ENCODE peak calls at places on chromosome 13, in seven cellular contexts. I is H9, N is left lung, O is uterus, S is GM23248, P is gastrocnemius medialis, Z is left ventricle myocardium inferior. U is an unnamed sample.

GRCh38 chr13:49853535-49853934 is 61.1 kb upstream of the KPNA3 start:
- DNase-seq in I (no peak), N (no peak), O (no peak), S (no peak), P (no peak), Z (no peak), U (no peak)

GRCh38 chr13:114219406-114219805 is 15.3 kb upstream of the CDC16 start:
- DNase-seq in I (no peak), N (no peak), O (no peak), S (no peak), P (no peak), Z (no peak), U (no peak)

GRCh38 chr13:27371932-27372331 is 52.5 kb upstream of the GTF3A start:
- DNase-seq in I (no peak), N (no peak), O (no peak), S (no peak), P (no peak), Z (no peak), U (no peak)

GRCh38 chr13:99297330-99297729 is 9.9 kb downstream of the GPR183 start:
- DNase-seq in I (no peak), N (no peak), O (no peak), S (no peak), P (no peak), Z (no peak), U (no peak)

GRCh38 chr13:29800687-29801086 is 49.7 kb downstream of the UBL3 start:
- DNase-seq in I (peak; percentile 27), N (no peak), O (no peak), S (no peak), P (no peak), Z (no peak), U (no peak)

GRCh38 chr13:100130092-100130491 is 41.2 kb downstream of the PCCA start:
- DNase-seq in I (no peak), N (no peak), O (no peak), S (peak; percentile 60), P (no peak), Z (no peak), U (no peak)

GRCh38 chr13:97339019-97339988 is 94.7 kb upstream of the RAP2A start:
- DNase-seq in I (no peak), N (peak; percentile 54), O (peak; percentile 69), S (peak; percentile 98), P (peak; percentile 54), Z (peak; percentile 54), U (no peak)

GRCh38 chr13:19818223-19818842 is 35.6 kb upstream of the PSPC1 start:
- DNase-seq in I (peak; percentile 94), N (peak; percentile 63), O (peak; percentile 14), S (peak; percentile 13), P (no peak), Z (peak; percentile 32), U (peak; percentile 25)

GRCh38 chr13:34698953-34699352 is 243.1 kb upstream of the NBEA start:
- DNase-seq in I (no peak), N (no peak), O (no peak), S (peak; percentile 21), P (no peak), Z (no peak), U (no peak)

GRCh38 chr13:44715287-44716224 is 139.4 kb upstream of the TSC22D1 start:
- DNase-seq in I (no peak), N (no peak), O (no peak), S (peak; percentile 58), P (peak; percentile 49), Z (no peak), U (no peak)

GRCh38 chr13:75715598-75716523 is 79.7 kb downstream of the LMO7 start:
- DNase-seq in I (no peak), N (no peak), O (no peak), S (no peak), P (no peak), Z (no peak), U (no peak)

GRCh38 chr13:99740261-99740979 is 231.1 kb downstream of the ZIC5 start:
- DNase-seq in I (no peak), N (no peak), O (no peak), S (peak; percentile 26), P (no peak), Z (no peak), U (no peak)

GRCh38 chr13:24683833-24684599 is 3.8 kb downstream of the ATP12A start:
- DNase-seq in I (peak; percentile 86), N (no peak), O (no peak), S (peak; percentile 70), P (peak; percentile 24), Z (peak; percentile 46), U (peak; percentile 62)

GRCh38 chr13:30364133-30364532 is 56.8 kb upstream of the KATNAL1 start:
- DNase-seq in I (no peak), N (no peak), O (no peak), S (peak; percentile 23), P (no peak), Z (no peak), U (no peak)

GRCh38 chr13:24746618-24747247 is 17.2 kb upstream of the RNF17 start:
- DNase-seq in I (peak; percentile 72), N (no peak), O (no peak), S (peak; percentile 35), P (no peak), Z (no peak), U (no peak)

GRCh38 chr13:100149389-100149788 is 60.5 kb downstream of the PCCA start:
- DNase-seq in I (no peak), N (no peak), O (no peak), S (no peak), P (no peak), Z (no peak), U (no peak)

GRCh38 chr13:65468628-65469027 is 1761.5 kb downstream of the PCDH9 start:
- DNase-seq in I (no peak), N (no peak), O (no peak), S (no peak), P (no peak), Z (no peak), U (no peak)

GRCh38 chr13:44617648-44618047 is 41.5 kb upstream of the TSC22D1 start:
- DNase-seq in I (no peak), N (no peak), O (no peak), S (no peak), P (no peak), Z (no peak), U (no peak)

GRCh38 chr13:84605927-84606326 is 723.7 kb upstream of the SLITRK1 start:
- DNase-seq in I (peak; percentile 66), N (no peak), O (no peak), S (no peak), P (no peak), Z (no peak), U (no peak)

GRCh38 chr13:40613192-40613818 is 53.1 kb downstream of the FOXO1 start:
- DNase-seq in I (no peak), N (no peak), O (peak; percentile 73), S (no peak), P (peak; percentile 38), Z (no peak), U (no peak)

GRCh38 chr13:40608308-40608707 is 58.1 kb downstream of the FOXO1 start:
- DNase-seq in I (no peak), N (no peak), O (no peak), S (no peak), P (no peak), Z (no peak), U (no peak)

GRCh38 chr13:40611635-40612422 is 54.6 kb downstream of the FOXO1 start:
- DNase-seq in I (no peak), N (no peak), O (no peak), S (no peak), P (no peak), Z (no peak), U (no peak)

GRCh38 chr13:40609972-40610726 is 56.3 kb downstream of the FOXO1 start:
- DNase-seq in I (no peak), N (no peak), O (no peak), S (no peak), P (peak; percentile 81), Z (no peak), U (no peak)

DNA sequence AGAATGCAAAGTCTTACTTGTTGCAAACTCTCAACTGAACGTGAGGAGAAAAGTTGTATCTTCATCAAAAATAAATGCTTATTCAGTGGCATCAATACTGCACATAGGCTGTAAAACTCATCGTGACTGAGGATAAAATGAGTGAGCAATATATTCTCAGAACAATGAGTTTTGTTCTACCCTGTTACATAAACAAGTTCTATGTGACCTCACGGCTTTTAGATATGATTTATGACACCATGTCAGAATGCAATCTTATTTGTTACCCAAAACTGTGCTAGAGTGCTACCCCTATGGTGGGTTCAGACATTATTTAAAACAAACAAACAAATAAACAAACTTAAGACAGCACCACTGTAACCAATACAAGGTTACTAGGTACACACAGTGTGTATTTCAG is 55.4 kb downstream of the FOXO1 start:
- DNase-seq in I (no peak), N (no peak), O (no peak), S (no peak), P (no peak), Z (no peak), U (no peak)
- H3K27ac ChIP-seq in I (no peak overlapping the region), N (no peak overlapping the region), O (peak overlapping the region; percentile 82), S (no peak overlapping the region), P (peak overlapping the region; percentile 72), Z (no peak overlapping the region), U (no peak overlapping the region)

GRCh38 chr13:110279684-110280083 is 27.3 kb downstream of the COL4A1 start:
- DNase-seq in I (no peak), N (no peak), O (no peak), S (no peak), P (no peak), Z (no peak), U (no peak)
- H3K27ac ChIP-seq in I (no peak overlapping the region), N (no peak overlapping the region), O (peak overlapping the region; percentile 65), S (no peak overlapping the region), P (peak overlapping the region; percentile 69), Z (peak overlapping the region; percentile 57), U (no peak overlapping the region)

GRCh38 chr13:101624210-101624922 is 171.9 kb downstream of the ITGBL1 start:
- DNase-seq in I (peak; percentile 36), N (no peak), O (no peak), S (no peak), P (no peak), Z (no peak), U (no peak)
- H3K27ac ChIP-seq in I (no peak overlapping the region), N (peak overlapping the region; percentile 45), O (peak overlapping the region; percentile 56), S (peak overlapping the region; percentile 7), P (no peak overlapping the region), Z (peak overlapping the region; percentile 27), U (no peak overlapping the region)

GRCh38 chr13:51715613-51716012 is 88.3 kb downstream of the DHRS12 start:
- DNase-seq in I (no peak), N (no peak), O (no peak), S (no peak), P (no peak), Z (no peak), U (no peak)

GRCh38 chr13:51713807-51714206 is 90.2 kb downstream of the DHRS12 start:
- DNase-seq in I (no peak), N (no peak), O (no peak), S (no peak), P (no peak), Z (no peak), U (no peak)

GRCh38 chr13:51717786-51718398 is 86.1 kb downstream of the DHRS12 start:
- DNase-seq in I (no peak), N (no peak), O (no peak), S (peak; percentile 70), P (no peak), Z (no peak), U (no peak)

DNA sequence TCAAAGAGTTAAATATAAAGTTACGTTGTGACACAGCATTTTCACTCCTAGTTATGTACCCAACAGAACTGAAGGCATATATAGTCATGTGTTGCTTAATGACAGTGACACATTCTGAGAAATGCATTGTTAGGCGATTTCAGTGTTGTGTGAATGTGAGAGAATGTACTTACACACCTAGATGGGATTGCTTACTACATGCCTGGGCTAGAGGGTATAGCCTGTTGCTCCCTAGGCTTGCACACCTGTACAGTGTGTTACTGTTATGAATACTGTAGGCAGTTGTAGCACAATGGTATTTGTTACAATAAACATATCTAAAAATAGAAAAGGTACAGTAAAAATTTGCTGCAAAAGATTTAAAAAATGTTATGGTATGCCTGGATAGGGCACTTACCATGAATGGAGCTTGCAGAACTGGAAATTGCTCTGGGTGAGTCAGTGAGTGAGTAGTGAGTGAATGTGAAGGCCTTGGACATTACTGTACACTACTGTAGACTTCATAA is 89.2 kb downstream of the DHRS12 start:
- DNase-seq in I (no peak), N (no peak), O (no peak), S (peak; percentile 75), P (no peak), Z (no peak), U (no peak)
- H3K27ac ChIP-seq in I (no peak overlapping the region), N (peak overlapping the region; percentile 33), O (no peak overlapping the region), S (peak overlapping the region; percentile 91), P (no peak overlapping the region), Z (no peak overlapping the region), U (no peak overlapping the region)